ENCODE peak calls at places on chromosome 5, in eight cellular contexts. B is thoracic aorta, R is right atrium auricular region, Z is spleen, F is right cardiac atrium, W is mucosa of descending colon, Y is cardiac muscle cell, S is A549. H is an unnamed sample. For H3K4me1, the result is how much of the 10 kb centered on the place peaks cover.

GRCh38 chr5:39178171-39178570 is 41.2 kb downstream of the FYB1 start:
- DNase-seq in R (no peak), Y (no peak), W (no peak), Z (no peak), S (no peak), B (no peak), F (no peak), H (no peak)

GRCh38 chr5:94992325-94992724 is 292.6 kb downstream of the MCTP1 start:
- DNase-seq in R (no peak), Y (no peak), F (no peak), S (no peak), W (no peak), B (no peak), Z (no peak), H (no peak)

GRCh38 chr5:138445547-138446271 is 6.9 kb downstream of the REEP2 start:
- DNase-seq in B (no peak), W (no peak), S (no peak), Y (no peak), F (no peak), Z (no peak), R (no peak), H (no peak)

GRCh38 chr5:180771839-180772238 is 30.8 kb downstream of the MGAT1 start:
- DNase-seq in F (no peak), R (no peak), Z (no peak), B (no peak), W (no peak), Y (no peak), S (no peak), H (no peak)

GRCh38 chr5:57036621-57037160 is 84.8 kb upstream of the MIER3 start:
- DNase-seq in F (no peak), R (no peak), Y (no peak), B (no peak), Z (no peak), W (no peak), S (no peak), H (no peak)

GRCh38 chr5:150588495-150588890 is 52.0 kb upstream of the SYNPO start:
- DNase-seq in R (no peak), F (no peak), W (peak), Z (no peak), S (no peak), Y (no peak), B (no peak), H (no peak)

GRCh38 chr5:110510146-110510545 is 216.3 kb downstream of the TMEM232 start:
- DNase-seq in B (no peak), S (no peak), Z (no peak), W (no peak), Y (no peak), R (no peak), F (no peak), H (no peak)

GRCh38 chr5:71615809-71616208 is 28.7 kb downstream of the MCCC2 start:
- DNase-seq in S (no peak), R (no peak), W (no peak), Y (no peak), B (no peak), Z (no peak), F (no peak), H (no peak)

GRCh38 chr5:95261369-95262175 is 23.3 kb downstream of the MCTP1 start:
- DNase-seq in F (no peak), S (no peak), Y (peak), W (no peak), R (no peak), B (no peak), Z (no peak), H (no peak)

GRCh38 chr5:157280927-157281326 is 15.0 kb downstream of the CYFIP2 start:
- DNase-seq in W (no peak), F (no peak), S (no peak), Z (no peak), B (no peak), R (no peak), Y (no peak), H (no peak)

GRCh38 chr5:31889131-31889561 is 250.2 kb downstream of the PDZD2 start:
- DNase-seq in Y (no peak), R (no peak), Z (no peak), B (no peak), S (no peak), W (no peak), F (no peak), H (no peak)

GRCh38 chr5:11268894-11269293 is 507.9 kb upstream of the DAP start:
- DNase-seq in S (no peak), W (no peak), Y (no peak), Z (no peak), B (no peak), R (no peak), F (no peak), H (no peak)

GRCh38 chr5:154470949-154471870 is 6.8 kb downstream of the HAND1 start:
- DNase-seq in Z (no peak), R (no peak), S (no peak), F (no peak), Y (no peak), W (no peak), B (no peak), H (no peak)

GRCh38 chr5:154858972-154859950 is 834 bp downstream of the CNOT8 start:
- DNase-seq in W (no peak), B (no peak), F (no peak), Z (no peak), R (no peak), S (no peak), Y (no peak), H (no peak)

GRCh38 chr5:152331006-152331405 is 74.1 kb downstream of the NMUR2 start:
- DNase-seq in S (no peak), Z (no peak), B (no peak), Y (no peak), R (no peak), W (no peak), F (no peak), H (no peak)

GRCh38 chr5:50711280-50711679 is 44.8 kb downstream of the PARP8 start:
- DNase-seq in S (no peak), W (peak), Y (no peak), F (no peak), Z (no peak), B (no peak), R (no peak), H (no peak)

GRCh38 chr5:167050568-167051214 is 1240.8 kb upstream of the WWC1 start:
- DNase-seq in Y (no peak), W (no peak), Z (no peak), F (no peak), R (no peak), S (no peak), B (no peak), H (no peak)

GRCh38 chr5:61257421-61257820 is 74.6 kb upstream of the ZSWIM6 start:
- DNase-seq in R (no peak), S (no peak), F (no peak), W (no peak), Z (no peak), Y (no peak), B (no peak), H (no peak)

GRCh38 chr5:178580556-178580955 is 9.6 kb downstream of the COL23A1 start:
- DNase-seq in F (no peak), S (no peak), Z (no peak), R (peak), Y (no peak), B (no peak), W (no peak), H (no peak)

GRCh38 chr5:124371121-124371706 is 375.2 kb downstream of the ZNF608 start:
- DNase-seq in Y (no peak), R (no peak), W (no peak), Z (no peak), S (no peak), F (no peak), B (peak), H (no peak)

GRCh38 chr5:63205976-63206375 is 627.4 kb downstream of the LRRC70 start:
- DNase-seq in S (no peak), R (no peak), B (no peak), W (no peak), F (no peak), Z (no peak), Y (no peak), H (no peak)

GRCh38 chr5:72074238-72074637 is 33.0 kb upstream of the MAP1B start:
- DNase-seq in B (no peak), F (no peak), W (no peak), Z (no peak), R (no peak), Y (no peak), S (no peak), H (no peak)

GRCh38 chr5:154901276-154901675 is 36.7 kb downstream of the GEMIN5 start:
- DNase-seq in W (no peak), R (no peak), Y (no peak), B (no peak), Z (no peak), F (no peak), S (no peak), H (no peak)

GRCh38 chr5:101306391-101307137 is 403.5 kb upstream of the ST8SIA4 start:
- DNase-seq in Y (no peak), S (no peak), R (no peak), F (no peak), W (no peak), Z (no peak), B (no peak), H (no peak)

GRCh38 chr5:99331061-99331460 is 402.3 kb upstream of the CHD1 start:
- DNase-seq in S (no peak), R (no peak), B (no peak), Z (no peak), F (no peak), W (no peak), Y (no peak), H (no peak)

GRCh38 chr5:264346-264745 is 7.1 kb upstream of the PDCD6 start:
- DNase-seq in Z (no peak), S (no peak), F (no peak), R (no peak), B (no peak), Y (no peak), W (no peak), H (no peak)

GRCh38 chr5:173531863-173532262 is 84.6 kb downstream of the BOD1 start:
- DNase-seq in Y (no peak), Z (no peak), S (no peak), R (no peak), F (no peak), W (no peak), B (no peak), H (no peak)

GRCh38 chr5:168372351-168372946 is 81.0 kb downstream of the WWC1 start:
- DNase-seq in F (no peak), Y (no peak), B (no peak), R (no peak), W (no peak), Z (no peak), S (no peak), H (no peak)

GRCh38 chr5:83848928-83849327 is 128.3 kb upstream of the HAPLN1 start:
- DNase-seq in F (no peak), Z (no peak), W (no peak), Y (no peak), B (no peak), R (no peak), S (no peak), H (no peak)

GRCh38 chr5:76990899-76991475 is 38.1 kb downstream of the CRHBP start:
- DNase-seq in S (no peak), Y (no peak), Z (no peak), W (no peak), B (no peak), F (no peak), R (no peak), H (no peak)

GRCh38 chr5:97208714-97209113 is 25.7 kb upstream of the RIOK2 start:
- DNase-seq in B (no peak), Y (no peak), F (peak), R (no peak), S (no peak), W (no peak), Z (no peak), H (no peak)

GRCh38 chr5:166907314-166907713 is 1384.1 kb upstream of the WWC1 start:
- DNase-seq in B (no peak), R (no peak), W (no peak), Z (no peak), S (no peak), F (no peak), Y (no peak), H (no peak)

GRCh38 chr5:103441523-103441922 is 121.1 kb downstream of the NUDT12 start:
- DNase-seq in S (no peak), Y (peak), B (no peak), F (no peak), R (no peak), W (no peak), Z (no peak), H (no peak)

GRCh38 chr5:78633710-78634109 is 14.9 kb downstream of the LHFPL2 start:
- DNase-seq in W (no peak), B (no peak), S (no peak), Z (no peak), Y (no peak), F (no peak), R (no peak), H (no peak)

GRCh38 chr5:154479160-154479943 is 1.3 kb upstream of the HAND1 start:
- DNase-seq in Y (no peak), W (no peak), B (no peak), Z (peak), R (no peak), S (no peak), F (no peak), H (no peak)

GRCh38 chr5:12125895-12126294 is 221.6 kb upstream of the CTNND2 start:
- DNase-seq in Y (no peak), W (no peak), B (no peak), S (no peak), F (no peak), R (no peak), Z (no peak), H (peak)

GRCh38 chr5:154193636-154194035 is 3.1 kb downstream of the GALNT10 start:
- DNase-seq in R (no peak), W (no peak), S (no peak), F (no peak), B (no peak), Y (no peak), Z (no peak), H (no peak)

GRCh38 chr5:160262151-160262550 is 32.8 kb downstream of the FABP6 start:
- DNase-seq in R (no peak), F (no peak), S (no peak), Y (peak), W (no peak), B (no peak), Z (peak), H (no peak)

GRCh38 chr5:76351577-76351976 is 51.5 kb upstream of the IQGAP2 start:
- DNase-seq in W (no peak), R (no peak), Z (no peak), F (no peak), Y (no peak), B (no peak), S (no peak), H (no peak)

DNA sequence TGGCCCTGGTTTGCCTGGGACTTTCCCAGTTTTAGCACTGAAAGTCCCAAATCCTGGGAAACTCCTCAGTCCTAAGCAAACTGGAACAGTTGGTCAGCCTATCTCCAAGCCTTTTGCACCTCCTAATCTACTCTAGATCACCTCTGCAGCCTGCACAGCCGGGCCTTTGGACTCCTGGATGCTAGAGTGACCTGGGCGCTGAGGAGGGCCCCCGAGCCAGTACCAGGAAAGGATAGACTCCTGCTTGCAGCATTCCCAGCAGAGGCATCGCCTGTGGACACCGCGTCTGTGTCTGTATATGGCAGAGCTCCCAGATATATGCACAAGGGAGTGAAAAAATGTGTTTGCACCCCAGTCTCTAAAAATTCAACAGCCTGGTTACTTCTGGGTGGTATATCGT is 15.0 kb downstream of the IRF1 start:
- DNase-seq in B (no peak), S (no peak), Y (no peak), F (no peak), R (no peak), W (peak), Z (peak), H (peak)
- H3K4me1 ChIP-seq in B (half or more), S (under half), Y (under half), F (under half), R (half or more), W (under half), Z (half or more), H (under half)

DNA sequence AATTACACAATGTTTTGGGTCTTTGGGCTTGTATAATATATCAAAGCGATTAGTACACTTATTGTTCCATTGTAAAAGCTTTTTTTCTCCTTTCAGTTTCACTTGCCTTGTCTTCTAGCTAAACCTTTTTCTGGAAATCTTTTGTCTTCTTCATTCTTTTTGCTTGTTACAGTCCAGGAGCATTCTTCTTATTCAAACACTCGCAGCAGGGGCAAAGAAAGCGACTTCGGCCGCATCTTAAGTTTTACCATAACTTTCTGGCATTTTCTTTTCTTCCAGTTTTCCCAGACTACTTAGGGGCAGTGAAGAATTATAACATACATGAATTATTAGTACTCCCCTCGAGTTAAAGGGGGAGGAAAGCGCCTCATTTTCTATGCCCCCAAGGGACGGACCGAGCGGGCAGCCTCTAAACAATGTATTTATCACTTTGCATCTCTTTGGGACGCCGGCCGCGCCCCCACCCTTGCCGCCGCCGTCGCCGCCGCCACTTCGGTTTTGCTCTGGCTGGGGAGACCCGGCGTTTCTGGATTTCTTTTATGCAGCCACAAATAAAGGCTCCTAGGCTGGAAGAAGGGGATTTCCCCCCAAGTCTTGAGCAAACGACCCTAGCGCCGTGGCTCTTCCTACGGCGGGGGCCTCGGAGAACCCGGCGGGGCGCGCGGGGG is 7.5 kb upstream of the NEUROG1 start:
- DNase-seq in F (no peak), B (no peak), Y (no peak), Z (no peak), S (no peak), W (no peak), R (no peak), H (no peak)
- H3K4me3 ChIP-seq in F (peak), B (peak), Y (peak), Z (peak), S (peak), W (no peak), R (peak), H (peak)

GRCh38 chr5:74539986-74540385 is 100.5 kb downstream of the ENC1 start:
- DNase-seq in B (no peak), Y (no peak), Z (no peak), S (no peak), R (no peak), W (no peak), F (no peak), H (no peak)
- H3K4me1 ChIP-seq in B (under half), Y (under half), Z (under half), S (half or more), R (under half), W (under half), F (under half), H (under half)

GRCh38 chr5:143197260-143197656 is 206.2 kb downstream of the NR3C1 start:
- DNase-seq in S (no peak), B (no peak), Z (no peak), W (no peak), Y (no peak), F (no peak), R (no peak), H (no peak)
- H3K4me3 ChIP-seq in S (no peak), B (no peak), Z (no peak), W (no peak), Y (no peak), F (no peak), R (no peak), H (no peak)

GRCh38 chr5:82332889-82333619 is 54.9 kb upstream of the RPS23 start:
- DNase-seq in R (no peak), F (no peak), Z (no peak), W (no peak), Y (no peak), S (no peak), B (no peak), H (no peak)
- H3K4me1 ChIP-seq in R (under half), F (under half), Z (under half), W (under half), Y (half or more), S (under half), B (half or more), H (under half)

DNA sequence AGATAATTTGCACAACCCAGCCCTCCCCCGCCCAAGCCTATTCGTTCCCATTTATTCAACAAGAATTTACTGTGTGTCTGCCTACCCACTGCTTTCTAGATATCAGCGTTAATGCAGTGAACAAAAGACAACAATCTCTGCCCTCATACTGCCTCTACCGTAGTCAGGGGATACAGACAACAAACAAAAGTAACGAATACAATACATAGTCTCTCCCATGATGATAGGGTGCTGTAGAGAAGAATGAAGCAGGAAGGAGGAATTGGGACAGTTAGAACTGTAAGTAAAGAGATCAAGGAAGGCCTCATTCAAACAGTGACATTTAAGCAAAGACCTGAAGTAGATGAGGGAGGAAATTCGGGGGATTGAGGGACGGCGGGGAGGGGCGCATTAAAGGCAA is 1.7 kb downstream of the GFM2 start:
- DNase-seq in Z (no peak), W (no peak), F (no peak), Y (no peak), B (no peak), S (no peak), R (no peak), H (no peak)
- H3K4me3 ChIP-seq in Z (no peak), W (no peak), F (no peak), Y (no peak), B (no peak), S (peak), R (no peak), H (peak)

DNA sequence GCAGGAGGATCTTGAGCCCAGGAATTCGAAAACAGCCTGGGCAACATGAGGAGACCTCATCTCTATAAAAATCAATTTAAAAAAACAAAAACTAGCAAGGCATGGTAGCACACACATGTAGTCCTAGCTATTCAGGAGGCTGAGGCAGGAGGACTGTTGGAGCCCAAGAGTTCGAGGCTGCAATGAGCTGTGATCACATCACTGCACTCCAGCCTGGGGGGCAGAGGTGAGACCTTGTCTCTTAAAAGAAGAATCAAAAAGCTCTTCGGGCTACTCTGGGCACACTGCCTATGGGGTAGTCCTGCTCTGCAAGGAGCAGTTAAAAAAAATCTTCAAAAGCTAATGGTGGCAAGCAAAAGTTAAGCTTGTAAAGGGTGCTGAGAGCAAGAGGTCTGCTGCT is 23.5 kb downstream of the SKP1 start:
- DNase-seq in W (no peak), S (no peak), Z (no peak), Y (no peak), R (peak), F (no peak), B (no peak), H (no peak)
- H3K4me1 ChIP-seq in W (under half), S (under half), Z (under half), Y (under half), R (under half), F (under half), B (under half), H (under half)

H was measured in kidney.